ENCODE peak calls at places on chromosome 1, in nine cellular contexts. One of them, this sample, is unnamed.

GRCh38 chr1:94013331-94013925 is 104.2 kb upstream of the GCLM start:
- DNase-seq in AG04450: no peak
- DNase-seq in esophagus squamous epithelium: no peak
- DNase-seq in kidney: no peak
- DNase-seq in PC-9: no peak
- DNase-seq in CD8-positive, alpha-beta memory T cell: no peak
- DNase-seq in colonic mucosa: no peak
- DNase-seq in fibroblast of mammary gland: no peak
- DNase-seq in SJCRH30: no peak
- DNase-seq in this sample: no peak

GRCh38 chr1:58573705-58574591 is 3.1 kb downstream of the TACSTD2 start:
- DNase-seq in AG04450: no peak
- DNase-seq in esophagus squamous epithelium: no peak
- DNase-seq in kidney: no peak
- DNase-seq in PC-9: peak
- DNase-seq in CD8-positive, alpha-beta memory T cell: no peak
- DNase-seq in colonic mucosa: no peak
- DNase-seq in fibroblast of mammary gland: no peak
- DNase-seq in SJCRH30: no peak
- DNase-seq in this sample: peak

GRCh38 chr1:1623181-1623630 is 7.9 kb downstream of the MIB2 start:
- DNase-seq in AG04450: no peak
- DNase-seq in esophagus squamous epithelium: no peak
- DNase-seq in kidney: peak
- DNase-seq in PC-9: no peak
- DNase-seq in CD8-positive, alpha-beta memory T cell: no peak
- DNase-seq in colonic mucosa: no peak
- DNase-seq in fibroblast of mammary gland: no peak
- DNase-seq in SJCRH30: no peak
- DNase-seq in this sample: no peak

GRCh38 chr1:21665711-21666571 is 3.2 kb downstream of the RAP1GAP start:
- DNase-seq in AG04450: no peak
- DNase-seq in esophagus squamous epithelium: no peak
- DNase-seq in kidney: no peak
- DNase-seq in PC-9: no peak
- DNase-seq in CD8-positive, alpha-beta memory T cell: no peak
- DNase-seq in colonic mucosa: no peak
- DNase-seq in fibroblast of mammary gland: peak
- DNase-seq in SJCRH30: no peak
- DNase-seq in this sample: no peak

GRCh38 chr1:107669996-107670395 is 295.0 kb downstream of the VAV3 start:
- DNase-seq in AG04450: no peak
- DNase-seq in esophagus squamous epithelium: no peak
- DNase-seq in kidney: peak
- DNase-seq in PC-9: no peak
- DNase-seq in CD8-positive, alpha-beta memory T cell: no peak
- DNase-seq in colonic mucosa: peak
- DNase-seq in fibroblast of mammary gland: peak
- DNase-seq in SJCRH30: peak
- DNase-seq in this sample: no peak

GRCh38 chr1:245715291-245715701 is 560.5 kb downstream of the KIF26B start:
- DNase-seq in AG04450: no peak
- DNase-seq in esophagus squamous epithelium: no peak
- DNase-seq in kidney: no peak
- DNase-seq in PC-9: no peak
- DNase-seq in CD8-positive, alpha-beta memory T cell: no peak
- DNase-seq in colonic mucosa: no peak
- DNase-seq in fibroblast of mammary gland: peak
- DNase-seq in SJCRH30: peak
- DNase-seq in this sample: no peak

GRCh38 chr1:165508291-165508690 is 35.5 kb upstream of the LRRC52 start:
- DNase-seq in AG04450: no peak
- DNase-seq in esophagus squamous epithelium: no peak
- DNase-seq in kidney: no peak
- DNase-seq in PC-9: no peak
- DNase-seq in CD8-positive, alpha-beta memory T cell: no peak
- DNase-seq in colonic mucosa: no peak
- DNase-seq in fibroblast of mammary gland: no peak
- DNase-seq in SJCRH30: peak
- DNase-seq in this sample: no peak

GRCh38 chr1:55542901-55543504 is 327.8 kb upstream of the USP24 start:
- DNase-seq in AG04450: peak
- DNase-seq in esophagus squamous epithelium: no peak
- DNase-seq in kidney: no peak
- DNase-seq in PC-9: peak
- DNase-seq in CD8-positive, alpha-beta memory T cell: no peak
- DNase-seq in colonic mucosa: no peak
- DNase-seq in fibroblast of mammary gland: peak
- DNase-seq in SJCRH30: no peak
- DNase-seq in this sample: no peak

GRCh38 chr1:178532392-178532791 is 19.5 kb downstream of the TEX35 start:
- DNase-seq in AG04450: peak
- DNase-seq in esophagus squamous epithelium: peak
- DNase-seq in kidney: peak
- DNase-seq in PC-9: peak
- DNase-seq in CD8-positive, alpha-beta memory T cell: peak
- DNase-seq in colonic mucosa: peak
- DNase-seq in fibroblast of mammary gland: peak
- DNase-seq in SJCRH30: peak
- DNase-seq in this sample: peak

GRCh38 chr1:199545780-199546179 is 481.7 kb upstream of the NR5A2 start:
- DNase-seq in AG04450: no peak
- DNase-seq in esophagus squamous epithelium: no peak
- DNase-seq in kidney: no peak
- DNase-seq in PC-9: peak
- DNase-seq in CD8-positive, alpha-beta memory T cell: no peak
- DNase-seq in colonic mucosa: no peak
- DNase-seq in fibroblast of mammary gland: peak
- DNase-seq in SJCRH30: no peak
- DNase-seq in this sample: no peak

GRCh38 chr1:24321712-24322635 is 2.8 kb downstream of the GRHL3 start:
- DNase-seq in AG04450: peak
- DNase-seq in esophagus squamous epithelium: no peak
- DNase-seq in kidney: peak
- DNase-seq in PC-9: peak
- DNase-seq in CD8-positive, alpha-beta memory T cell: peak
- DNase-seq in colonic mucosa: peak
- DNase-seq in fibroblast of mammary gland: peak
- DNase-seq in SJCRH30: peak
- DNase-seq in this sample: no peak

GRCh38 chr1:223394706-223395105 is 1.5 kb downstream of the CCDC185 start:
- DNase-seq in AG04450: no peak
- DNase-seq in esophagus squamous epithelium: no peak
- DNase-seq in kidney: no peak
- DNase-seq in PC-9: no peak
- DNase-seq in CD8-positive, alpha-beta memory T cell: no peak
- DNase-seq in colonic mucosa: no peak
- DNase-seq in fibroblast of mammary gland: no peak
- DNase-seq in SJCRH30: no peak
- DNase-seq in this sample: no peak

GRCh38 chr1:14366361-14367018 is 232.0 kb upstream of the KAZN start:
- DNase-seq in AG04450: no peak
- DNase-seq in esophagus squamous epithelium: no peak
- DNase-seq in kidney: no peak
- DNase-seq in PC-9: no peak
- DNase-seq in CD8-positive, alpha-beta memory T cell: no peak
- DNase-seq in colonic mucosa: no peak
- DNase-seq in fibroblast of mammary gland: peak
- DNase-seq in SJCRH30: peak
- DNase-seq in this sample: no peak

GRCh38 chr1:91007827-91008226 is 14.0 kb downstream of the ZNF644 start:
- DNase-seq in AG04450: no peak
- DNase-seq in esophagus squamous epithelium: no peak
- DNase-seq in kidney: no peak
- DNase-seq in PC-9: peak
- DNase-seq in CD8-positive, alpha-beta memory T cell: no peak
- DNase-seq in colonic mucosa: no peak
- DNase-seq in fibroblast of mammary gland: peak
- DNase-seq in SJCRH30: no peak
- DNase-seq in this sample: no peak

GRCh38 chr1:3156936-3157335 is 87.9 kb downstream of the PRDM16 start:
- DNase-seq in AG04450: no peak
- DNase-seq in esophagus squamous epithelium: no peak
- DNase-seq in kidney: no peak
- DNase-seq in PC-9: no peak
- DNase-seq in CD8-positive, alpha-beta memory T cell: no peak
- DNase-seq in colonic mucosa: no peak
- DNase-seq in fibroblast of mammary gland: no peak
- DNase-seq in SJCRH30: no peak
- DNase-seq in this sample: no peak

GRCh38 chr1:52402860-52403240 is 1.4 kb downstream of the ORC1 start:
- DNase-seq in AG04450: no peak
- DNase-seq in esophagus squamous epithelium: no peak
- DNase-seq in kidney: no peak
- DNase-seq in PC-9: no peak
- DNase-seq in CD8-positive, alpha-beta memory T cell: no peak
- DNase-seq in colonic mucosa: peak
- DNase-seq in fibroblast of mammary gland: no peak
- DNase-seq in SJCRH30: no peak
- DNase-seq in this sample: peak
- H3K4me3 ChIP-seq in AG04450: no peak
- H3K4me3 ChIP-seq in esophagus squamous epithelium: no peak
- H3K4me3 ChIP-seq in kidney: no peak
- H3K4me3 ChIP-seq in PC-9: peak
- H3K4me3 ChIP-seq in CD8-positive, alpha-beta memory T cell: no peak
- H3K4me3 ChIP-seq in colonic mucosa: no peak
- H3K4me3 ChIP-seq in fibroblast of mammary gland: peak
- H3K4me3 ChIP-seq in SJCRH30: peak
- H3K4me3 ChIP-seq in this sample: peak

GRCh38 chr1:207935166-207935583 is 24.2 kb upstream of the CD34 start:
- DNase-seq in AG04450: no peak
- DNase-seq in esophagus squamous epithelium: no peak
- DNase-seq in kidney: no peak
- DNase-seq in PC-9: no peak
- DNase-seq in CD8-positive, alpha-beta memory T cell: no peak
- DNase-seq in colonic mucosa: no peak
- DNase-seq in fibroblast of mammary gland: no peak
- DNase-seq in SJCRH30: no peak
- DNase-seq in this sample: no peak
- H3K4me3 ChIP-seq in AG04450: no peak
- H3K4me3 ChIP-seq in esophagus squamous epithelium: no peak
- H3K4me3 ChIP-seq in kidney: no peak
- H3K4me3 ChIP-seq in PC-9: no peak
- H3K4me3 ChIP-seq in CD8-positive, alpha-beta memory T cell: no peak
- H3K4me3 ChIP-seq in colonic mucosa: no peak
- H3K4me3 ChIP-seq in fibroblast of mammary gland: no peak
- H3K4me3 ChIP-seq in SJCRH30: no peak
- H3K4me3 ChIP-seq in this sample: no peak

GRCh38 chr1:209755926-209756607 is at the start of gene TRAF3IP3:
- DNase-seq in AG04450: no peak
- DNase-seq in esophagus squamous epithelium: peak
- DNase-seq in kidney: peak
- DNase-seq in PC-9: no peak
- DNase-seq in CD8-positive, alpha-beta memory T cell: peak
- DNase-seq in colonic mucosa: peak
- DNase-seq in fibroblast of mammary gland: no peak
- DNase-seq in SJCRH30: no peak
- DNase-seq in this sample: no peak
- H3K4me3 ChIP-seq in AG04450: no peak
- H3K4me3 ChIP-seq in esophagus squamous epithelium: peak
- H3K4me3 ChIP-seq in kidney: peak
- H3K4me3 ChIP-seq in PC-9: no peak
- H3K4me3 ChIP-seq in CD8-positive, alpha-beta memory T cell: peak
- H3K4me3 ChIP-seq in colonic mucosa: peak
- H3K4me3 ChIP-seq in fibroblast of mammary gland: no peak
- H3K4me3 ChIP-seq in SJCRH30: no peak
- H3K4me3 ChIP-seq in this sample: no peak

GRCh38 chr1:10834770-10835412 is 38.4 kb upstream of the CASZ1 start:
- DNase-seq in AG04450: no peak
- DNase-seq in esophagus squamous epithelium: no peak
- DNase-seq in kidney: no peak
- DNase-seq in PC-9: no peak
- DNase-seq in CD8-positive, alpha-beta memory T cell: no peak
- DNase-seq in colonic mucosa: no peak
- DNase-seq in fibroblast of mammary gland: no peak
- DNase-seq in SJCRH30: no peak
- DNase-seq in this sample: no peak

GRCh38 chr1:10836726-10837125 is 40.3 kb upstream of the CASZ1 start:
- DNase-seq in AG04450: no peak
- DNase-seq in esophagus squamous epithelium: no peak
- DNase-seq in kidney: no peak
- DNase-seq in PC-9: no peak
- DNase-seq in CD8-positive, alpha-beta memory T cell: no peak
- DNase-seq in colonic mucosa: no peak
- DNase-seq in fibroblast of mammary gland: no peak
- DNase-seq in SJCRH30: no peak
- DNase-seq in this sample: no peak

GRCh38 chr1:10833630-10834557 is 37.4 kb upstream of the CASZ1 start:
- DNase-seq in AG04450: no peak
- DNase-seq in esophagus squamous epithelium: no peak
- DNase-seq in kidney: no peak
- DNase-seq in PC-9: no peak
- DNase-seq in CD8-positive, alpha-beta memory T cell: no peak
- DNase-seq in colonic mucosa: no peak
- DNase-seq in fibroblast of mammary gland: peak
- DNase-seq in SJCRH30: no peak
- DNase-seq in this sample: no peak

GRCh38 chr1:10838541-10838940 is 42.1 kb upstream of the CASZ1 start:
- DNase-seq in AG04450: no peak
- DNase-seq in esophagus squamous epithelium: no peak
- DNase-seq in kidney: no peak
- DNase-seq in PC-9: no peak
- DNase-seq in CD8-positive, alpha-beta memory T cell: no peak
- DNase-seq in colonic mucosa: no peak
- DNase-seq in fibroblast of mammary gland: no peak
- DNase-seq in SJCRH30: no peak
- DNase-seq in this sample: no peak

DNA sequence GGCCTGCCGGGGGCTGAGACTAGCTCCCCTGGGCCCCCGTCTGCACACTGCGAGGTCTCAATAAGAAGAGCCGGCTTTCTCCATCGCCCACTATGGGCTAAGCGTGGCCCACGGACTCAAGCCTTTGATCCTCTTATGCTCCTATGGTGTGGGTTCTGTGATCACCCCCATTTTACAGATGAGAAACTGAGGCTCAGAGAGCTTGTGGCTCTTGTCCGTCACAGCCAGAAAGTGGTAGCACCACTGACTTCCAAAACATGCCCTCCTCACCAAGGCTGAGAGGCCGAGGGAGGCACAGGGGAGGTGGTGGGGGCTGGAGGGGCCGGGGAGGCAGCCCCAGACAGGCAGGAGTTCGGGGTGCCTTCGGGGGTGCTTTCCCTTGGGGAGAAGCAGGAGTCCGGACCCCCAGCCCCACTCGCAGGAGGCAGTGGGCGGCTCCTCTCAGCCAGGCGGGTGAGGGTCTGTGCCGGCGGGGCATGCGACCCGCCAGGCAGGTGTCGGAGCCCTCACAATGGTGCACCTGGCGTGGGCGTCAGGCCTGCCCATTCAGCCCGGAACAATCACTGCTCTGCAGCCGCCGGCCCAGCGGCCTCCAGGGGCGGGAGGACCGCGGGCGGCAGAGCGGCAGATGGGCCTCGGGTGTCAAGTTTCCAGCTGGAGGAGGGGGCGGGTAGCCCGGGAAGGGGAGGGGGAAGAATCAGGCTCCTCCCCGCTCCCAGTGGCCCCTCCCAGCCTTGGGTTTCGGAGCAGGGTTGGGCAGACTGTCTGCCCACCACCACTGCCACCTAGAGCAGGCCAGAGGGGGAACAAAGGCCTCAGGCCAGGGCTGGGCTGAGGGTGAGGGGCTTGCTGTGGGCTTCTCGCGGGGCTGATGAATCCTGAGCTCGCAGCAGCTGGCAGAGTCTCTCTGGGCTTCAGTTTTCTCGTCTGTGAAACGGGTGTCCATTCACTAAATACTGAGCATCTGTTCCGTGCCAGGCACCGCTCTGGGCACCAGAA is 39.3 kb upstream of the CASZ1 start:
- DNase-seq in AG04450: no peak
- DNase-seq in esophagus squamous epithelium: no peak
- DNase-seq in kidney: no peak
- DNase-seq in PC-9: no peak
- DNase-seq in CD8-positive, alpha-beta memory T cell: no peak
- DNase-seq in colonic mucosa: peak
- DNase-seq in fibroblast of mammary gland: peak
- DNase-seq in SJCRH30: peak
- DNase-seq in this sample: peak
- H3K4me3 ChIP-seq in AG04450: no peak
- H3K4me3 ChIP-seq in esophagus squamous epithelium: no peak
- H3K4me3 ChIP-seq in kidney: no peak
- H3K4me3 ChIP-seq in PC-9: no peak
- H3K4me3 ChIP-seq in CD8-positive, alpha-beta memory T cell: no peak
- H3K4me3 ChIP-seq in colonic mucosa: no peak
- H3K4me3 ChIP-seq in fibroblast of mammary gland: no peak
- H3K4me3 ChIP-seq in SJCRH30: no peak
- H3K4me3 ChIP-seq in this sample: no peak

This sample was measured in HepG2.